ENCODE peak calls at places on chromosomes 16 and 17, in five cellular contexts. T is uterus, F is GDM1, M is thoracic aorta, K is iris pigment epithelial cell. L is an unnamed sample.

GRCh38 chr17:29115906-29116651 is 64.1 kb downstream of the MYO18A start:
- DNase-seq in T (no peak), F (no peak), M (no peak), K (peak; percentile 45), L (no peak)

GRCh38 chr17:10879110-10879509 is 41.2 kb upstream of the PIRT start:
- DNase-seq in T (no peak), F (peak; percentile 9), M (no peak), K (peak; percentile 3), L (peak; percentile 63)

GRCh38 chr16:18969855-18970240 is 13.9 kb upstream of the TMC7 start:
- DNase-seq in T (no peak), F (no peak), M (no peak), K (no peak), L (no peak)

GRCh38 chr16:10817963-10818941 is at the start of gene TVP23A:
- DNase-seq in T (peak; percentile 21), F (no peak), M (no peak), K (no peak), L (no peak)

GRCh38 chr16:57637965-57638364 is 9.5 kb downstream of the ADGRG1 start:
- DNase-seq in T (no peak), F (no peak), M (no peak), K (no peak), L (no peak)

GRCh38 chr17:75771334-75772281 is 6.6 kb upstream of the GALK1 start:
- DNase-seq in T (no peak), F (no peak), M (no peak), K (peak; percentile 41), L (no peak)

GRCh38 chr16:48013476-48013875 is 142.3 kb downstream of the ABCC12 start:
- DNase-seq in T (no peak), F (no peak), M (no peak), K (peak; percentile 28), L (no peak)

GRCh38 chr16:84687715-84688114 is 12.1 kb upstream of the USP10 start:
- DNase-seq in T (no peak), F (peak; percentile 27), M (no peak), K (peak; percentile 97), L (no peak)

GRCh38 chr17:81931557-81932332 is 4.2 kb upstream of the MAFG start:
- DNase-seq in T (no peak), F (no peak), M (no peak), K (no peak), L (no peak)

GRCh38 chr16:12833939-12834338 is 30.3 kb upstream of the CPPED1 start:
- DNase-seq in T (no peak), F (no peak), M (no peak), K (peak; percentile 11), L (no peak)

GRCh38 chr16:81493755-81494433 is 49.3 kb downstream of the CMIP start:
- DNase-seq in T (no peak), F (no peak), M (no peak), K (peak; percentile 86), L (peak; percentile 83)

GRCh38 chr16:57844416-57845030 is 42.2 kb upstream of the KIFC3 start:
- DNase-seq in T (no peak), F (no peak), M (no peak), K (no peak), L (no peak)

GRCh38 chr17:29246638-29247037 is at the start of gene CRYBA1:
- DNase-seq in T (no peak), F (no peak), M (no peak), K (no peak), L (no peak)

GRCh38 chr17:27569884-27570577 is 61.0 kb upstream of the LGALS9 start:
- DNase-seq in T (no peak), F (no peak), M (no peak), K (no peak), L (no peak)

GRCh38 chr16:22813946-22814325 is at the start of gene HS3ST2:
- DNase-seq in T (no peak), F (no peak), M (no peak), K (peak; percentile 8), L (no peak)

GRCh38 chr17:7632492-7632894 is 2.6 kb downstream of the SHBG start:
- DNase-seq in T (no peak), F (peak; percentile 57), M (no peak), K (peak; percentile 50), L (no peak)